ENCODE peak calls at places on chromosomes 3 and 15, in eight cellular contexts. W, S, C, N, D, G, I and M are unnamed samples.

GRCh38 chr3:194395767-194396527 is 3.1 kb downstream of the GP5 start:
- DNase-seq in W (no peak), S (no peak), C (no peak), N (peak), D (peak), G (peak), I (no peak), M (no peak)

GRCh38 chr15:67481680-67482079 is 39.3 kb upstream of the C15orf61 start:
- DNase-seq in W (no peak), S (no peak), C (no peak), N (no peak), D (no peak), G (no peak), I (no peak), M (no peak)

GRCh38 chr3:188554404-188554803 is 400.4 kb downstream of the LPP start:
- DNase-seq in W (no peak), S (no peak), C (no peak), N (peak), D (no peak), G (peak), I (no peak), M (no peak)

GRCh38 chr3:147614210-147614609 is 205.0 kb downstream of the ZIC1 start:
- DNase-seq in W (no peak), S (no peak), C (no peak), N (no peak), D (no peak), G (no peak), I (no peak), M (no peak)

GRCh38 chr15:89003865-89004725 is 84.2 kb upstream of the ABHD2 start:
- DNase-seq in W (peak), S (no peak), C (no peak), N (peak), D (peak), G (peak), I (no peak), M (no peak)

GRCh38 chr3:39744746-39745145 is 64.7 kb upstream of the MYRIP start:
- DNase-seq in W (no peak), S (no peak), C (no peak), N (no peak), D (no peak), G (no peak), I (no peak), M (no peak)

GRCh38 chr3:182668541-182668940 is 124.8 kb upstream of the ATP11B start:
- DNase-seq in W (no peak), S (no peak), C (no peak), N (no peak), D (no peak), G (no peak), I (no peak), M (no peak)

GRCh38 chr3:87088366-87088983 is 97.5 kb upstream of the VGLL3 start:
- DNase-seq in W (peak), S (no peak), C (no peak), N (peak), D (no peak), G (no peak), I (no peak), M (no peak)

GRCh38 chr3:57098418-57099310 is 38.2 kb downstream of the SPATA12 start:
- DNase-seq in W (no peak), S (no peak), C (no peak), N (no peak), D (no peak), G (no peak), I (no peak), M (no peak)

GRCh38 chr3:184011937-184012889 is 5.5 kb downstream of the ABCC5 start:
- DNase-seq in W (no peak), S (no peak), C (no peak), N (no peak), D (no peak), G (no peak), I (no peak), M (no peak)

GRCh38 chr3:61057491-61057890 is 193.8 kb downstream of the FHIT start:
- DNase-seq in W (no peak), S (no peak), C (no peak), N (no peak), D (no peak), G (no peak), I (no peak), M (no peak)

GRCh38 chr3:16085884-16086608 is 88.4 kb upstream of the GALNT15 start:
- DNase-seq in W (peak), S (no peak), C (peak), N (peak), D (peak), G (peak), I (no peak), M (no peak)

GRCh38 chr3:115478359-115478758 is 145.0 kb upstream of the GAP43 start:
- DNase-seq in W (no peak), S (no peak), C (no peak), N (no peak), D (no peak), G (no peak), I (no peak), M (no peak)

GRCh38 chr3:127441764-127442163 is 148.8 kb downstream of the TPRA1 start:
- DNase-seq in W (no peak), S (no peak), C (no peak), N (no peak), D (no peak), G (no peak), I (no peak), M (no peak)

GRCh38 chr15:68421798-68422402 is 10.1 kb downstream of the ITGA11 start:
- DNase-seq in W (peak), S (no peak), C (no peak), N (peak), D (no peak), G (no peak), I (no peak), M (no peak)

GRCh38 chr3:16943857-16944256 is 59.1 kb downstream of the PLCL2 start:
- DNase-seq in W (no peak), S (no peak), C (no peak), N (no peak), D (no peak), G (no peak), I (no peak), M (no peak)

GRCh38 chr3:168981396-168981795 is 682.1 kb downstream of the MECOM start:
- DNase-seq in W (no peak), S (no peak), C (no peak), N (peak), D (no peak), G (peak), I (no peak), M (no peak)

GRCh38 chr3:184133840-184134745 is 1.1 kb upstream of the EIF2B5 start:
- DNase-seq in W (peak), S (peak), C (peak), N (peak), D (peak), G (peak), I (peak), M (no peak)

GRCh38 chr3:41239587-41239986 is 40.3 kb downstream of the CTNNB1 start:
- DNase-seq in W (no peak), S (no peak), C (no peak), N (no peak), D (no peak), G (peak), I (no peak), M (peak)

GRCh38 chr15:86555939-86556725 is 476.5 kb downstream of the AGBL1 start:
- DNase-seq in W (no peak), S (no peak), C (no peak), N (no peak), D (no peak), G (no peak), I (peak), M (no peak)

GRCh38 chr3:45656575-45657363 is 32.4 kb upstream of the SACM1L start:
- DNase-seq in W (peak), S (peak), C (peak), N (peak), D (peak), G (peak), I (peak), M (peak)

GRCh38 chr15:50697109-50697797 is 10.7 kb upstream of the TRPM7 start:
- DNase-seq in W (no peak), S (no peak), C (no peak), N (peak), D (no peak), G (no peak), I (no peak), M (no peak)

GRCh38 chr15:77468896-77469295 is 48.2 kb downstream of the HMG20A start:
- DNase-seq in W (no peak), S (no peak), C (no peak), N (no peak), D (no peak), G (no peak), I (no peak), M (no peak)

GRCh38 chr15:41870689-41871081 is 23.2 kb downstream of the SPTBN5 start:
- DNase-seq in W (no peak), S (peak), C (no peak), N (peak), D (no peak), G (peak), I (peak), M (no peak)

GRCh38 chr3:170301404-170301803 is 56.1 kb upstream of the SKIL start:
- DNase-seq in W (no peak), S (no peak), C (no peak), N (peak), D (no peak), G (peak), I (no peak), M (peak)

GRCh38 chr15:57398336-57398735 is 22.0 kb downstream of the CGNL1 start:
- DNase-seq in W (no peak), S (no peak), C (no peak), N (no peak), D (no peak), G (no peak), I (no peak), M (no peak)

GRCh38 chr3:57015912-57016311 is 44.6 kb upstream of the SPATA12 start:
- DNase-seq in W (no peak), S (no peak), C (no peak), N (no peak), D (no peak), G (no peak), I (no peak), M (no peak)

GRCh38 chr3:179260949-179261765 is 10.2 kb upstream of the KCNMB3 start:
- DNase-seq in W (peak), S (no peak), C (peak), N (peak), D (peak), G (peak), I (no peak), M (no peak)

GRCh38 chr3:186365202-186365974 is 3.4 kb upstream of the DGKG start:
- DNase-seq in W (peak), S (no peak), C (no peak), N (no peak), D (no peak), G (peak), I (no peak), M (no peak)

GRCh38 chr3:73453676-73454075 is 171.1 kb downstream of the PDZRN3 start:
- DNase-seq in W (no peak), S (no peak), C (no peak), N (peak), D (no peak), G (peak), I (no peak), M (no peak)

GRCh38 chr15:92914768-92915221 is 14.7 kb downstream of the CHD2 start:
- DNase-seq in W (no peak), S (no peak), C (no peak), N (no peak), D (no peak), G (no peak), I (no peak), M (no peak)
- H3K4me3 ChIP-seq in W (no peak), S (no peak), C (no peak), N (no peak), D (no peak), G (no peak), I (peak), M (no peak)

GRCh38 chr15:79003896-79004295 is 59.0 kb upstream of the CTSH start:
- DNase-seq in W (no peak), S (no peak), C (no peak), N (no peak), D (no peak), G (no peak), I (no peak), M (no peak)

GRCh38 chr15:79002631-79003030 is 57.8 kb upstream of the CTSH start:
- DNase-seq in W (no peak), S (no peak), C (no peak), N (no peak), D (no peak), G (no peak), I (no peak), M (no peak)

GRCh38 chr15:79004336-79004735 is 59.5 kb upstream of the CTSH start:
- DNase-seq in W (no peak), S (peak), C (no peak), N (peak), D (no peak), G (peak), I (no peak), M (no peak)

GRCh38 chr15:79006071-79006470 is 61.2 kb upstream of the CTSH start:
- DNase-seq in W (no peak), S (no peak), C (no peak), N (no peak), D (no peak), G (no peak), I (no peak), M (no peak)

DNA sequence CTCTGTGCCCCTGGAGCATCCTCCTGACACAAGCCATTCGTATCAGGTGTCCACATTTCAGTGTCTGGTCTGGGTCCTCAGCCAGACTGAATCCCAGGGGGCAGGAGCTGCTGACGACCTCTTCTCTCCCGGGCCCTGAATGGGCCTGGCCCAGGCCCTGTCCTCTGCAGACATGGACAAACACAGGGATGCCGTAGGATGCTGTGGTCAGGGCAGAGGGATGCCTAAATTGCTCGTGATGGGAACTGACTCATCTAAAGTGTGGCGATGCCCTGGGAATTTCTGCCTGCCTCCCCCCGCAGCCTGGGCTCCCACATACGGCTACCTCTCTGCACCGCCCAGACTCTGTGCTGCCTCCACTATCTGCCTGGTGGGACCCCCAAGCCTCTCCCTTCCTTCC is 58.5 kb upstream of the CTSH start:
- DNase-seq in W (no peak), S (no peak), C (no peak), N (no peak), D (no peak), G (peak), I (no peak), M (no peak)
- H3K4me3 ChIP-seq in W (no peak), S (no peak), C (no peak), N (no peak), D (no peak), G (no peak), I (no peak), M (no peak)

GRCh38 chr15:70316059-70316600 is 218.4 kb upstream of the TLE3 start:
- DNase-seq in W (no peak), S (no peak), C (no peak), N (no peak), D (no peak), G (peak), I (no peak), M (no peak)
- H3K4me3 ChIP-seq in W (no peak), S (no peak), C (no peak), N (no peak), D (no peak), G (no peak), I (no peak), M (no peak)

GRCh38 chr3:7328339-7328738 is 467.4 kb downstream of the GRM7 start:
- DNase-seq in W (no peak), S (no peak), C (no peak), N (no peak), D (no peak), G (no peak), I (no peak), M (no peak)
- H3K4me3 ChIP-seq in W (no peak), S (no peak), C (no peak), N (no peak), D (no peak), G (no peak), I (no peak), M (no peak)